ENCODE peak calls at places on chromosome 2, in seven cellular contexts. T is EL, X is ovary, Y is astrocyte, U is tibial artery, K is stomach, D is hypothalamus. W is an unnamed sample.

GRCh38 chr2:75564026-75564688 is 3.4 kb upstream of the EVA1A start:
- DNase-seq in T (no peak), X (no peak), Y (peak; percentile 36), U (no peak), K (no peak), D (no peak), W (no peak)

GRCh38 chr2:119645173-119645846 is 33.7 kb upstream of the TMEM177 start:
- DNase-seq in T (peak; percentile 62), X (no peak), Y (peak; percentile 86), U (no peak), K (no peak), D (no peak), W (peak; percentile 25)

GRCh38 chr2:234480337-234480736 is 16.5 kb downstream of the ARL4C start:
- DNase-seq in T (no peak), X (no peak), Y (no peak), U (no peak), K (no peak), D (no peak), W (no peak)

GRCh38 chr2:180979086-180979934 is 1.1 kb upstream of the UBE2E3 start:
- DNase-seq in T (peak; percentile 91), X (peak; percentile 20), Y (peak; percentile 79), U (no peak), K (no peak), D (no peak), W (peak; percentile 72)

GRCh38 chr2:54308186-54308585 is 52.2 kb upstream of the TSPYL6 start:
- DNase-seq in T (peak; percentile 21), X (no peak), Y (no peak), U (no peak), K (no peak), D (no peak), W (no peak)

GRCh38 chr2:241951920-241952319 is 82.4 kb downstream of the RTP5 start:
- DNase-seq in T (no peak), X (no peak), Y (no peak), U (no peak), K (no peak), D (no peak), W (no peak)

GRCh38 chr2:138433995-138434991 is 67.3 kb upstream of the SPOPL start:
- DNase-seq in T (no peak), X (no peak), Y (no peak), U (no peak), K (no peak), D (no peak), W (no peak)

GRCh38 chr2:238155051-238155760 is 3.6 kb upstream of the ERFE start:
- DNase-seq in T (peak; percentile 46), X (no peak), Y (peak; percentile 65), U (no peak), K (no peak), D (no peak), W (no peak)

GRCh38 chr2:229627728-229628127 is 86.6 kb downstream of the DNER start:
- DNase-seq in T (peak; percentile 4), X (no peak), Y (no peak), U (no peak), K (no peak), D (no peak), W (no peak)

GRCh38 chr2:71800106-71800809 is 346.9 kb downstream of the DYSF start:
- DNase-seq in T (no peak), X (no peak), Y (no peak), U (no peak), K (no peak), D (no peak), W (no peak)